ENCODE peak calls at places on chromosomes 11 and 22, in seven cellular contexts. D is retinal pigment epithelial cell, L is stomach, P is HCT116, U is endothelial cell, T is PC-3, W is GM23338. N is an unnamed sample.

GRCh38 chr11:114525682-114526081 is 34.0 kb downstream of the NXPE1 start:
- DNase-seq in D (no peak), W (no peak), U (no peak), L (no peak), T (no peak), P (no peak), N (no peak)

GRCh38 chr11:134560066-134560465 is 148.0 kb upstream of the B3GAT1 start:
- DNase-seq in D (no peak), U (no peak), P (no peak), W (no peak), L (no peak), T (no peak), N (no peak)

GRCh38 chr11:128304666-128305485 is 282.5 kb downstream of the ETS1 start:
- DNase-seq in T (no peak), U (no peak), L (no peak), P (no peak), D (no peak), W (no peak), N (no peak)

GRCh38 chr22:44331881-44332714 is 19.3 kb upstream of the SHISAL1 start:
- DNase-seq in T (peak), W (peak), D (no peak), L (no peak), P (no peak), U (peak), N (no peak)

GRCh38 chr11:73342633-73343032 is 33.6 kb upstream of the RELT start:
- DNase-seq in L (no peak), U (peak), P (no peak), D (no peak), W (peak), T (peak), N (no peak)

GRCh38 chr11:35144103-35144741 is 5.3 kb downstream of the CD44 start:
- DNase-seq in D (no peak), L (peak), T (peak), W (no peak), P (no peak), U (no peak), N (peak)

GRCh38 chr11:12841946-12842630 is 167.0 kb upstream of the RASSF10 start:
- DNase-seq in U (peak), W (peak), L (no peak), T (peak), D (no peak), P (no peak), N (no peak)

GRCh38 chr22:29128891-29129643 is 56.2 kb downstream of the KREMEN1 start:
- DNase-seq in U (no peak), L (no peak), W (no peak), T (no peak), D (no peak), P (no peak), N (no peak)

GRCh38 chr11:17828311-17828751 is 93.8 kb downstream of the KCNC1 start:
- DNase-seq in D (no peak), T (no peak), W (no peak), L (peak), P (no peak), U (no peak), N (no peak)

GRCh38 chr11:118060879-118061278 is 16.0 kb upstream of the TMPRSS4 start:
- DNase-seq in D (no peak), W (no peak), P (no peak), T (no peak), L (no peak), U (no peak), N (no peak)

GRCh38 chr11:69567951-69568808 is 72.8 kb upstream of the CCND1 start:
- DNase-seq in P (no peak), T (no peak), U (no peak), D (no peak), L (no peak), W (no peak), N (no peak)

GRCh38 chr11:111417766-111418435 is 38.8 kb upstream of the POU2AF1 start:
- DNase-seq in P (no peak), T (no peak), L (no peak), U (no peak), W (no peak), D (no peak), N (peak)

GRCh38 chr11:35662649-35663407 is at the start of gene TRIM44:
- DNase-seq in D (peak), T (peak), L (peak), P (peak), U (peak), W (peak), N (peak)

GRCh38 chr22:31343235-31344191 is 2.6 kb downstream of the PATZ1 start:
- DNase-seq in L (peak), D (no peak), P (no peak), U (peak), T (peak), W (peak), N (no peak)

GRCh38 chr22:42078469-42079318 is 806 bp upstream of the SMDT1 start:
- DNase-seq in T (no peak), P (no peak), U (no peak), L (no peak), W (peak), D (no peak), N (no peak)

GRCh38 chr22:37048133-37048532 is 3.4 kb upstream of the KCTD17 start:
- DNase-seq in U (no peak), D (no peak), T (no peak), W (peak), P (no peak), L (no peak), N (no peak)

GRCh38 chr11:61498767-61499341 is 9.7 kb upstream of the LRRC10B start:
- DNase-seq in P (no peak), T (no peak), U (no peak), L (no peak), W (no peak), D (no peak), N (no peak)

GRCh38 chr11:99531468-99531867 is 510.7 kb downstream of the CNTN5 start:
- DNase-seq in U (no peak), L (no peak), P (no peak), T (no peak), W (no peak), D (no peak), N (no peak)

GRCh38 chr11:106415510-106415909 is 338.0 kb downstream of the AASDHPPT start:
- DNase-seq in T (peak), P (no peak), D (no peak), U (no peak), W (no peak), L (no peak), N (no peak)

GRCh38 chr11:7577883-7578242 is 64.1 kb downstream of the PPFIBP2 start:
- DNase-seq in T (peak), P (no peak), U (peak), W (peak), D (no peak), L (no peak), N (no peak)

GRCh38 chr11:132844956-132845355 is 687.3 kb downstream of the OPCML start:
- DNase-seq in P (no peak), L (no peak), D (peak), U (no peak), T (peak), W (no peak), N (no peak)

GRCh38 chr11:69968407-69969347 is 109.4 kb upstream of the ANO1 start:
- DNase-seq in W (no peak), D (no peak), L (no peak), T (no peak), U (no peak), P (no peak), N (no peak)

GRCh38 chr11:27913650-27914049 is 194.3 kb downstream of the KIF18A start:
- DNase-seq in L (no peak), T (peak), U (no peak), D (no peak), P (no peak), W (no peak), N (no peak)

GRCh38 chr11:73372371-73372993 is 3.7 kb upstream of the RELT start:
- DNase-seq in D (no peak), P (peak), T (peak), L (no peak), U (peak), W (peak), N (no peak)

GRCh38 chr11:3049430-3050243 is 7.6 kb downstream of the CARS1 start:
- DNase-seq in D (peak), T (peak), P (peak), U (no peak), W (no peak), L (peak), N (peak)

GRCh38 chr11:17927041-17927440 is 85.8 kb downstream of the SERGEF start:
- DNase-seq in T (no peak), D (no peak), L (no peak), P (no peak), W (no peak), U (no peak), N (no peak)

GRCh38 chr22:27719535-27720227 is 81.9 kb downstream of the MN1 start:
- DNase-seq in D (no peak), U (no peak), L (no peak), P (no peak), W (peak), T (no peak), N (no peak)

DNA sequence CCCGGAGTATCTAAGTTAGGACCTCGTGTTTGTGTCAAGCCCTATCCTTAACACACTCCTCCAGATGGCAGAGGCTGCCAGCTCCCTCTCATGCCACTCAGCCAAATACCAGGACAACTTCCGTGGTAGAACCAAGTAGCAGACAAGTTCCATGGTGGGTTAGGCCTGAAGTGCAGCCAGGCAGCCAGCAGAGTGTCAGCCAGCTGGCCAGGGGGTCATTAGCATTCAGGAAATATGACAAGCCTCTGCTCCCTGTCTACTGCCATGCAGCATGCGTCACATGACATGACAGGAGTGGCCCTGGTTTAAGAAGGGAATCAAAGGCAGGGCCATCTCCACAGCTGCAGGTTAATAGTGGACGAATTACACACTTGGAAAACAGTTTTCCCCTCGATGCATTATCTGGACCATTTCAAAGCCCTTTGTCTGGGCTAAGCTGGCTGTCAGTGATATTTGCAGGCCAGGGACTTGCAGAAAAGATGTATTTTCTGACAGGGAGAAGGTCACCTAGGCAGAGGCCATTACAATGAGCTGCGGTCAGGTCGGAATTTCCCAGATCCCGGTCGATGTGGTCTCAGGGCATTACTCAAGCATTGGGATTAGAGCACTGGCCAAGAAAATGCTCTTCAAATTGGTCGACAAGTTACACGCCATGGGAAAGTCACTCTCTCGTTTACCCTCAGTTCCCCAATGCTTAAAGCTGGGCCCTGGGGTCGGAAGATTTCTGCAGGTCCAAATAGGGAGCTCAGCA is 461.7 kb upstream of the CADM1 start:
- DNase-seq in L (no peak), T (no peak), D (peak), U (no peak), P (no peak), W (no peak), N (no peak)
- TF ChIP-seq CTCF in L (no peak), T (no peak), D (no peak), U (no peak), P (no peak), W (no peak), N (no peak)

GRCh38 chr11:46408407-46408986 is 16.9 kb upstream of the CHRM4 start:
- DNase-seq in U (no peak), P (no peak), L (no peak), D (no peak), T (no peak), W (no peak), N (no peak)

GRCh38 chr11:46413755-46414465 is 22.3 kb upstream of the CHRM4 start:
- DNase-seq in T (peak), L (no peak), U (no peak), W (no peak), P (no peak), D (no peak), N (no peak)

GRCh38 chr11:46414466-46414796 is 22.9 kb upstream of the CHRM4 start:
- DNase-seq in D (no peak), T (no peak), P (no peak), U (no peak), W (no peak), L (no peak), N (no peak)

GRCh38 chr11:46407635-46408034 is 16.1 kb upstream of the CHRM4 start:
- DNase-seq in L (no peak), P (no peak), W (no peak), D (no peak), U (no peak), T (no peak), N (no peak)

DNA sequence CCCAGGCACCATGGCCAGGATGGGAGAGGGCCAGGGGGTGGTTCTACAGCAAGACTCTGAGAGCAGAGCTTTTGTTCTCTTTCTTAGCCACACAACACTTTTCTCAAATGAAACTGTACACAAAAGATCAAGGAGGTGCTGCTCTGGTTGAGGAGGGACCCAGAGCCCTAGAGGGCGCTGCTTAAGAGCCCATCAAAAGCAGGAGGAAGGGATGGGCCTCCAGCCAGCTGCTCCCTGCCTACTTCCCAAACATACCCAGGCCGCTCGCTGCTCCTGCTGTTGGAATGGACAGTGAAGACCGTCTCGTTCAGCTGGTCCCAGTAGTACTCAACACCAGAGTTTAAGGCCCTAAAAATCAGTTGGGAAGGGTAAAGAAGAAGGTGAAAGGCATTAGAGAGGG is 18.4 kb upstream of the CHRM4 start:
- DNase-seq in U (peak), D (no peak), P (no peak), T (no peak), W (peak), L (no peak), N (no peak)
- TF ChIP-seq CTCF in U (no peak), D (peak), P (peak), T (peak), W (peak), L (no peak), N (no peak)

DNA sequence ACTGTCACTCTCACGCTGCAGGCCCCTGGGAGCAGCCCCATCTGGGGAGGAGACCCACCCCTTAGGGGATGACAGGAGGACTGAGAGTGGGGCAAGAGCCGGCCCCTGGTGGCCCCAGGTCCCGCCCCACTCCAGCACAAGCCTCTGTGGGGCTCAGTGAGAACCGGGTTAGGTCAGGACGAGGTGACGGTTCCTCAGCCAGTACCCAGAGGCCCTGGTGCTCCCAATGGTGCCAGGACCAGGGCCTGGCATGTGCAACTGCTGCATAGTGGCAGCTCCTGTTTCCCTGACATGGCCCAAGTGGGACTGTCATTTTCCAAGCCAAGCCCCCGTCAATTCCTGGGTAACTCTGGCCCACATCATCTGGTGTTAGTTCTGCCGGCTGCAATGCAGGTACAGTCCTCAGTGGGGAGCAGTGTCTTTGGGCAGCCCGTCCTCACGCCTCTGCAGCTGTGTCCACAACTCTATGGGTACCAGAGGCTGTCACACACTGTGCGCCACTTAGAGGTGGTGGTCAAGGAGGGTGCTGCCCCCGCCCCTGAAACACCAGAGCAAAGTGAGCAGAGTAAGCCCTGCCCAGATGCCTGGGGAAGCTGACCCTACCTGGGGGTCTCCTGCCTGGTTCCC is 15.9 kb downstream of the CHID1 start:
- DNase-seq in P (no peak), U (no peak), T (no peak), L (no peak), D (no peak), W (peak), N (no peak)
- TF ChIP-seq CTCF in P (no peak), U (no peak), T (no peak), L (no peak), D (peak), W (peak), N (peak)

GRCh38 chr22:17836977-17837742 is 62.9 kb upstream of the BID start:
- DNase-seq in W (peak), P (no peak), L (peak), T (no peak), D (peak), U (no peak), N (no peak)
- TF ChIP-seq CTCF in W (no peak), P (no peak), L (no peak), T (no peak), D (peak), U (no peak), N (no peak)

DNA sequence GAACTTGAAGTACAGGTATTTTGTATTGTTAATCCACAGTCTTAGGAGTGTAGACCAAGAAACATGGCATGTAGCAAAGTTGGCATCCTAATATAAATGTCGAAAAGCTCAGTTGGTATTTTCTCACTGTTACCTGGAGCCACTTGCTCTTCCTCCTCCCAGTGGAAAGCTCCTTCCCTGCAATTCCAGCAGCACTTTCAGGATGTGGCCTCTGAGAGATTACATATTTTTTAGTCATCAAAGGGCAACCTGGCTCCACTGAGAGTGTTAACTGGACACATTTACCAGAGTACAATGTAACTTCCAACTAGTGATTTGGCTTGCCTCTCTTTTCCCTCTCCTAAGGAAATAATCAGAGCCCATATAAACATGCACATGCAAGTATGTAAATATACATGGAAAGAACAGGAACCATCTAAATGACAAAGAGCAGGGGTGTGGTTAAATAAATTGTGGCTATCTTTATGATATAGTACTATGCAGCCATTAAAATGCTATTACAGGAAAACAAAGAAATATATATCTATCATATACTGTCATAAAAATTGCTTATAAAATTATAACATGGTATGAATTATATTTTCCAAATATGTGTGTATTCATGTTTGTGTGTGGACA is 14.2 kb upstream of the EED start:
- DNase-seq in U (no peak), L (no peak), D (no peak), P (peak), T (peak), W (no peak), N (no peak)
- TF ChIP-seq CTCF in U (no peak), L (no peak), D (peak), P (peak), T (no peak), W (no peak), N (no peak)